ENCODE peak calls at places on chromosomes 3 and 15, in four cellular contexts. One of them, this sample, is unnamed. For H3K9me3, the result is how much of the 10 kb centered on the place peaks cover.

GRCh38 chr3:119230071-119230470 is 10.6 kb downstream of the B4GALT4 start:
- DNase-seq in upper lobe of right lung: no peak
- DNase-seq in PC-3: no peak
- DNase-seq in BE2C: no peak
- DNase-seq in this sample: no peak

GRCh38 chr3:164007764-164008163 is 1070.5 kb downstream of the SI start:
- DNase-seq in upper lobe of right lung: no peak
- DNase-seq in PC-3: no peak
- DNase-seq in BE2C: no peak
- DNase-seq in this sample: no peak

GRCh38 chr15:67183443-67184169 is 70.9 kb downstream of the AAGAB start:
- DNase-seq in upper lobe of right lung: no peak
- DNase-seq in PC-3: no peak
- DNase-seq in BE2C: no peak
- DNase-seq in this sample: no peak

GRCh38 chr3:187808466-187809291 is 63.4 kb upstream of the BCL6 start:
- DNase-seq in upper lobe of right lung: no peak
- DNase-seq in PC-3: peak
- DNase-seq in BE2C: no peak
- DNase-seq in this sample: peak

GRCh38 chr3:62574499-62574898 is 201.1 kb upstream of the FEZF2 start:
- DNase-seq in upper lobe of right lung: no peak
- DNase-seq in PC-3: no peak
- DNase-seq in BE2C: no peak
- DNase-seq in this sample: no peak

GRCh38 chr3:186067360-186068242 is 41.3 kb downstream of the ETV5 start:
- DNase-seq in upper lobe of right lung: no peak
- DNase-seq in PC-3: no peak
- DNase-seq in BE2C: no peak
- DNase-seq in this sample: no peak

GRCh38 chr15:48427960-48428547 is 96.8 kb downstream of the DUT start:
- DNase-seq in upper lobe of right lung: no peak
- DNase-seq in PC-3: no peak
- DNase-seq in BE2C: no peak
- DNase-seq in this sample: no peak

GRCh38 chr15:99955181-99955525 is 221.9 kb upstream of the LYSMD4 start:
- DNase-seq in upper lobe of right lung: no peak
- DNase-seq in PC-3: peak
- DNase-seq in BE2C: no peak
- DNase-seq in this sample: no peak

GRCh38 chr3:42936157-42936981 is 30.4 kb downstream of the ZNF662 start:
- DNase-seq in upper lobe of right lung: peak
- DNase-seq in PC-3: no peak
- DNase-seq in BE2C: no peak
- DNase-seq in this sample: peak

GRCh38 chr15:39051931-39052705 is 487.5 kb upstream of the RASGRP1 start:
- DNase-seq in upper lobe of right lung: no peak
- DNase-seq in PC-3: no peak
- DNase-seq in BE2C: no peak
- DNase-seq in this sample: no peak

GRCh38 chr15:78211189-78211921 is 23.0 kb downstream of the ACSBG1 start:
- DNase-seq in upper lobe of right lung: no peak
- DNase-seq in PC-3: no peak
- DNase-seq in BE2C: no peak
- DNase-seq in this sample: no peak

GRCh38 chr3:8307545-8308110 is 194.0 kb upstream of the LMCD1 start:
- DNase-seq in upper lobe of right lung: no peak
- DNase-seq in PC-3: no peak
- DNase-seq in BE2C: peak
- DNase-seq in this sample: no peak

GRCh38 chr3:100766069-100766468 is 56.8 kb downstream of the TFG start:
- DNase-seq in upper lobe of right lung: no peak
- DNase-seq in PC-3: peak
- DNase-seq in BE2C: no peak
- DNase-seq in this sample: no peak

GRCh38 chr15:30008156-30008555 is 74.6 kb upstream of the GOLGA8J start:
- DNase-seq in upper lobe of right lung: no peak
- DNase-seq in PC-3: no peak
- DNase-seq in BE2C: no peak
- DNase-seq in this sample: no peak

GRCh38 chr3:64763980-64764379 is 76.2 kb upstream of the ADAMTS9 start:
- DNase-seq in upper lobe of right lung: no peak
- DNase-seq in PC-3: no peak
- DNase-seq in BE2C: no peak
- DNase-seq in this sample: no peak

GRCh38 chr15:88610756-88611231 is 10.3 kb upstream of the AEN start:
- DNase-seq in upper lobe of right lung: no peak
- DNase-seq in PC-3: no peak
- DNase-seq in BE2C: no peak
- DNase-seq in this sample: no peak

GRCh38 chr3:16477054-16477453 is 36.4 kb downstream of the RFTN1 start:
- DNase-seq in upper lobe of right lung: no peak
- DNase-seq in PC-3: no peak
- DNase-seq in BE2C: no peak
- DNase-seq in this sample: no peak

GRCh38 chr15:96088592-96088991 is 241.9 kb upstream of the NR2F2 start:
- DNase-seq in upper lobe of right lung: no peak
- DNase-seq in PC-3: no peak
- DNase-seq in BE2C: no peak
- DNase-seq in this sample: no peak

GRCh38 chr3:22582291-22582690 is 620.8 kb upstream of the UBE2E2 start:
- DNase-seq in upper lobe of right lung: no peak
- DNase-seq in PC-3: no peak
- DNase-seq in BE2C: no peak
- DNase-seq in this sample: no peak

GRCh38 chr15:85485956-85486567 is 105.7 kb downstream of the AKAP13 start:
- DNase-seq in upper lobe of right lung: no peak
- DNase-seq in PC-3: peak
- DNase-seq in BE2C: peak
- DNase-seq in this sample: peak

GRCh38 chr3:134846943-134847342 is 51.9 kb downstream of the EPHB1 start:
- DNase-seq in upper lobe of right lung: no peak
- DNase-seq in PC-3: peak
- DNase-seq in BE2C: no peak
- DNase-seq in this sample: no peak

GRCh38 chr3:105353485-105354161 is 13.1 kb upstream of the ALCAM start:
- DNase-seq in upper lobe of right lung: peak
- DNase-seq in PC-3: peak
- DNase-seq in BE2C: no peak
- DNase-seq in this sample: no peak

GRCh38 chr3:126124148-126124868 is 40.4 kb upstream of the SLC41A3 start:
- DNase-seq in upper lobe of right lung: peak
- DNase-seq in PC-3: no peak
- DNase-seq in BE2C: peak
- DNase-seq in this sample: peak

GRCh38 chr3:28399196-28399595 is 50.6 kb upstream of the AZI2 start:
- DNase-seq in upper lobe of right lung: no peak
- DNase-seq in PC-3: no peak
- DNase-seq in BE2C: no peak
- DNase-seq in this sample: no peak
- H3K9me3 ChIP-seq in upper lobe of right lung: under half
- H3K9me3 ChIP-seq in PC-3: under half
- H3K9me3 ChIP-seq in BE2C: under half
- H3K9me3 ChIP-seq in this sample: under half

GRCh38 chr3:178990293-178990692 is 81.3 kb downstream of the ZMAT3 start:
- DNase-seq in upper lobe of right lung: no peak
- DNase-seq in PC-3: no peak
- DNase-seq in BE2C: no peak
- DNase-seq in this sample: no peak

GRCh38 chr3:178986456-178986855 is 85.2 kb downstream of the ZMAT3 start:
- DNase-seq in upper lobe of right lung: no peak
- DNase-seq in PC-3: no peak
- DNase-seq in BE2C: no peak
- DNase-seq in this sample: no peak

GRCh38 chr3:178987745-178988144 is 83.9 kb downstream of the ZMAT3 start:
- DNase-seq in upper lobe of right lung: no peak
- DNase-seq in PC-3: no peak
- DNase-seq in BE2C: no peak
- DNase-seq in this sample: no peak

DNA sequence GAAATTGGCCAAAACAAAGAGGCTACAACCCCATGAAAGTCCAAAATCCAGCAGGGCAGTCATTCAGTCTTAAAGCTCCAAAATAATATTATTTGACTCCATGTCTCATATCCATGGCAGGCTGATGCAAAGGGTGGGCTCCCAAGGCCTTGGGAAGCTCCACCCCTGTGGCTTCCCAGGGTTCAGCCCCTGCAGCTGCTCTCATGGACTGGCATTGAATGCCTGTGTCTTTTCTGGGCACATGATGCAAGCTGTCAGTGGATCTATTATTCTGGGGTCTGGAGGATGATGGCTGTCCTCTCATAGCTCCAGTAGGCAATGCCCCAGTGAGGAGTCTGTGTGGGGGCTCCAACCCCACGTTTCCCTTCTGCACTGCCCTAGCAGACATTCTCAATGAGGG is 81.8 kb downstream of the ZMAT3 start:
- DNase-seq in upper lobe of right lung: no peak
- DNase-seq in PC-3: no peak
- DNase-seq in BE2C: no peak
- DNase-seq in this sample: no peak
- H3K9me3 ChIP-seq in upper lobe of right lung: under half
- H3K9me3 ChIP-seq in PC-3: under half
- H3K9me3 ChIP-seq in BE2C: under half
- H3K9me3 ChIP-seq in this sample: under half

DNA sequence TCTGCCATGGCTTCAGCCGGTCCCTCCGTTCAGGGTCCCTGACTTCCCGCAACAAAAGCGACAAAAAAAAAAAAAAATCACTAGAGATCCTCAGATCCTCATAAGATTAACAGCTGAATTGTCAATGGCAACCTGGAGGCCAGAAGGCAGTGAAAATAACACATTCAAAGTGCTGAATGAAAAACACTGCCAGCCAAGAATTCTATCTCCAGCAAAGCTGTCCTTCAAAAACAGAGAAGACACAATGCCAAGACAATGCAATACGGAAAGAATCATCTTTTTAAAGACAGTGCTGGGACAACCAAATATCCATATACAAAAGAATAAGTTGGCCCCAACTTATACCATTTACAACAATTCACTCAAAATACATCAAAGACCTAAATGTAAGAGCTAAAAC is 21.6 kb downstream of the MTHFS start:
- DNase-seq in upper lobe of right lung: no peak
- DNase-seq in PC-3: no peak
- DNase-seq in BE2C: no peak
- DNase-seq in this sample: no peak
- H3K9me3 ChIP-seq in upper lobe of right lung: under half
- H3K9me3 ChIP-seq in PC-3: under half
- H3K9me3 ChIP-seq in BE2C: under half
- H3K9me3 ChIP-seq in this sample: under half

DNA sequence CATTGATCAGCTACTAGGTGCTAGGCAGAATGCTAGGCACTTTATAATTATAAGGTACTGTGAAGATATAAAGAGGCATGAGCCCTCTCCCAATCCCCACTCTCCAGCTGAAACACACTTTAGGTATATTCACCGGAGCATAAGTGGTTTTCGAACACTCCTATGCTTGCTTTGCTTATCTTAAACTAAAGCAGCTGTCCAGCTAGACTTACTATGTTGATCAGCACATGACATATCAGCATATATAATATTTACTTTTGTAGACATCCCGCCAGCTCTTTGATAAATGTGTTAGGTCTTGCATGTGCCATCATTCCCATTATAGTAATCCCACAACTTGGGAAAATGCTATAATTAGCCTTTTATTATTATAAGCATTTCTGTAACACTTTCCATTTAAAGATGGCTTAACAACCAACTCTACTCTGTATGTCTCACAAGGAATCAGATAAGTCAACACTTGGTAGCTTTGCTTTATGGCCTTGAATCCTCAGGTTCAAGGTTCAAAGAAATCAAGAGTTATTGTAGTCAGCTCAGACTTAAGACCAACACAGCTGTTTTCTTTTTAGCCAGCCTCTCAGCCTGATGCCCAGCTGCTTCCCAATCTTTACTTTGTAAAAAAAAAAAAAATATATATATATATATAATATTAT is 104.4 kb downstream of the THRB start:
- DNase-seq in upper lobe of right lung: no peak
- DNase-seq in PC-3: no peak
- DNase-seq in BE2C: no peak
- DNase-seq in this sample: no peak
- H3K9me3 ChIP-seq in upper lobe of right lung: under half
- H3K9me3 ChIP-seq in PC-3: under half
- H3K9me3 ChIP-seq in BE2C: under half
- H3K9me3 ChIP-seq in this sample: under half

GRCh38 chr15:20357139-20358065 is 184.2 kb downstream of the GOLGA6L6 start:
- DNase-seq in upper lobe of right lung: peak
- DNase-seq in PC-3: no peak
- DNase-seq in BE2C: no peak
- DNase-seq in this sample: peak
- H3K9me3 ChIP-seq in upper lobe of right lung: under half
- H3K9me3 ChIP-seq in PC-3: under half
- H3K9me3 ChIP-seq in BE2C: under half
- H3K9me3 ChIP-seq in this sample: under half

GRCh38 chr15:25186906-25187645 is 232.3 kb downstream of the SNRPN start:
- DNase-seq in upper lobe of right lung: no peak
- DNase-seq in PC-3: no peak
- DNase-seq in BE2C: no peak
- DNase-seq in this sample: no peak
- H3K9me3 ChIP-seq in upper lobe of right lung: under half
- H3K9me3 ChIP-seq in PC-3: under half
- H3K9me3 ChIP-seq in BE2C: under half
- H3K9me3 ChIP-seq in this sample: under half

This sample was measured in WERI-Rb-1.